ENCODE peak calls at places on chromosomes 5 and 9, in nine cellular contexts. V, H, Y, C, Z, O, K, M and F are unnamed samples.

GRCh38 chr5:75434107-75434506 is 77.3 kb downstream of the CERT1 start:
- ATAC-seq in V (no peak), H (no peak), Y (no peak), C (no peak), Z (no peak), O (no peak), K (no peak), M (no peak), F (no peak)

GRCh38 chr5:121744577-121744976 is 107.1 kb upstream of the FTMT start:
- ATAC-seq in V (no peak), H (no peak), Y (no peak), C (no peak), Z (no peak), O (no peak), K (no peak), M (no peak), F (no peak)

GRCh38 chr5:119031047-119031886 is 39.6 kb upstream of the DMXL1 start:
- ATAC-seq in V (no peak), H (no peak), Y (peak), C (no peak), Z (peak), O (peak), K (no peak), M (no peak), F (no peak)

GRCh38 chr5:139788294-139788875 is 7.2 kb upstream of the PSD2 start:
- ATAC-seq in V (peak), H (no peak), Y (no peak), C (peak), Z (peak), O (no peak), K (peak), M (no peak), F (peak)

GRCh38 chr9:84513473-84513872 is 156.1 kb upstream of the NTRK2 start:
- ATAC-seq in V (no peak), H (peak), Y (no peak), C (no peak), Z (no peak), O (no peak), K (no peak), M (no peak), F (no peak)

GRCh38 chr9:2016411-2017208 is 1.5 kb downstream of the SMARCA2 start:
- ATAC-seq in V (peak), H (peak), Y (peak), C (peak), Z (peak), O (peak), K (peak), M (peak), F (peak)

GRCh38 chr5:158837908-158838307 is 261.8 kb downstream of the EBF1 start:
- ATAC-seq in V (peak), H (no peak), Y (no peak), C (peak), Z (no peak), O (no peak), K (peak), M (no peak), F (no peak)

GRCh38 chr5:138024117-138024516 is 8.8 kb downstream of the FAM13B start:
- ATAC-seq in V (no peak), H (no peak), Y (no peak), C (no peak), Z (no peak), O (no peak), K (peak), M (peak), F (no peak)

GRCh38 chr9:136701665-136702048 is 10.7 kb upstream of the DIPK1B start:
- ATAC-seq in V (no peak), H (no peak), Y (peak), C (no peak), Z (no peak), O (no peak), K (no peak), M (no peak), F (peak)

GRCh38 chr9:114806571-114806970 is 732 bp upstream of the TNFSF15 start:
- ATAC-seq in V (no peak), H (peak), Y (peak), C (no peak), Z (peak), O (peak), K (no peak), M (no peak), F (no peak)

GRCh38 chr5:32254987-32255900 is 57.5 kb downstream of the MTMR12 start:
- ATAC-seq in V (peak), H (peak), Y (no peak), C (peak), Z (no peak), O (no peak), K (peak), M (no peak), F (peak)

GRCh38 chr9:89544280-89544664 is 46.4 kb upstream of the SEMA4D start:
- ATAC-seq in V (no peak), H (no peak), Y (no peak), C (no peak), Z (no peak), O (no peak), K (peak), M (no peak), F (peak)